ENCODE peak calls at places on chromosomes 13 and 19, in eight cellular contexts. I is HCT116, E is GM12878, W is HL-60, C is SK-N-SH, S is HepG2, U is Panc1, O is K562. Y is an unnamed sample. For H3K27me3, the result is how much of the 10 kb centered on the place peaks cover.

GRCh38 chr13:63189712-63190111 is 1774.1 kb upstream of the PCDH20 start:
- DNase-seq in S (no peak), O (no peak), I (no peak), E (no peak), W (no peak), C (no peak), U (no peak), Y (no peak)

GRCh38 chr13:88376762-88377388 is 705.7 kb downstream of the SLITRK5 start:
- DNase-seq in W (peak), S (no peak), C (no peak), O (no peak), U (no peak), I (no peak), E (no peak), Y (no peak)

GRCh38 chr19:8571006-8571411 is 6.2 kb downstream of the MYO1F start:
- DNase-seq in U (no peak), E (no peak), O (no peak), I (no peak), S (peak), C (no peak), W (peak), Y (no peak)

GRCh38 chr19:33392341-33393285 is 19.1 kb downstream of the CEBPG start:
- DNase-seq in E (no peak), O (peak), I (no peak), C (peak), S (peak), U (no peak), W (no peak), Y (no peak)

GRCh38 chr13:98071316-98071715 is 71.6 kb upstream of the FARP1 start:
- DNase-seq in U (no peak), S (no peak), O (no peak), I (no peak), E (no peak), C (peak), W (no peak), Y (no peak)

GRCh38 chr19:15222738-15223648 is 9.3 kb downstream of the EPHX3 start:
- DNase-seq in O (peak), U (peak), S (peak), C (peak), W (peak), I (peak), E (peak), Y (peak)

GRCh38 chr13:76741624-76742023 is 144.6 kb downstream of the KCTD12 start:
- DNase-seq in I (no peak), U (no peak), O (no peak), W (no peak), C (no peak), S (no peak), E (no peak), Y (no peak)

GRCh38 chr13:30998548-30999140 is 66.2 kb downstream of the TEX26 start:
- DNase-seq in W (no peak), I (no peak), C (peak), U (no peak), O (no peak), E (no peak), S (no peak), Y (no peak)

GRCh38 chr13:51801631-51802099 is 2.3 kb downstream of the DHRS12 start:
- DNase-seq in C (peak), U (no peak), E (no peak), S (no peak), I (no peak), W (no peak), O (no peak), Y (no peak)

GRCh38 chr13:97341135-97341534 is 92.8 kb upstream of the RAP2A start:
- DNase-seq in U (no peak), W (no peak), O (no peak), I (no peak), C (no peak), E (no peak), S (no peak), Y (no peak)

GRCh38 chr19:16338470-16339360 is 14.1 kb downstream of the KLF2 start:
- DNase-seq in U (no peak), C (no peak), E (peak), W (no peak), S (peak), O (no peak), I (peak), Y (peak)

GRCh38 chr19:15124572-15125231 is 17.5 kb downstream of the SYDE1 start:
- DNase-seq in W (peak), S (peak), E (no peak), C (peak), O (no peak), I (no peak), U (no peak), Y (peak)

DNA sequence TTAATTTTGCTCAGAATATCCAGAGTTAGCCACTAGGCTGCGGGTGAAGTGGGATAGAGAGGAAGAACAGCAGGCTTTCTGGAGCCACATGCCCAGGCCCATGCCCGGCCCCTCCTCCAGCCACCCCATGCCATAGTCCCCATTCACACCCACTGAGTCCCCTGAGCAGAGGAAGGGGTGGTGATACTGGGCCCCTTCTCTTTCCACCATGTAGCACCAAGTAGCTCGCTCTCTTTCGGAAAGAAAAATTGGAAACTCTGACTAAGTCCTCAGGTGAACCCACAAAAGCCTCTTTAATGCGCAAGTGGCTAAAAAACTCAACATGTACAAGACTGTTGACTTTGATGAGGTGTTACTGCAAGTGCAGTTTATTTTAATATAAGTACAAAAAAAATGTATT is 76.7 kb upstream of the GPR183 start:
- DNase-seq in E (no peak), S (no peak), W (no peak), I (no peak), C (no peak), O (no peak), U (no peak), Y (no peak)
- TF ChIP-seq REST in E (no peak), S (no peak), W (no peak), I (no peak), C (no peak), O (no peak), U (no peak), Y (no peak)

GRCh38 chr19:46270521-46271256 is 26.2 kb upstream of the HIF3A start:
- DNase-seq in W (no peak), S (no peak), O (no peak), E (no peak), U (no peak), I (no peak), C (no peak), Y (peak)

GRCh38 chr19:46269085-46269484 is 27.8 kb upstream of the HIF3A start:
- DNase-seq in E (no peak), S (no peak), I (no peak), C (no peak), U (no peak), W (no peak), O (no peak), Y (no peak)

GRCh38 chr19:46265217-46265828 is 31.5 kb upstream of the HIF3A start:
- DNase-seq in C (peak), S (peak), O (peak), W (peak), U (no peak), E (peak), I (peak), Y (peak)
- H3K27me3 ChIP-seq in C (under half), S (under half), O (under half), W (under half), U (under half), E (under half), I (under half), Y (under half)

GRCh38 chr13:49731766-49732165 is 40.5 kb upstream of the EBPL start:
- DNase-seq in I (no peak), U (no peak), C (no peak), O (no peak), S (no peak), E (no peak), W (no peak), Y (no peak)
- TF ChIP-seq REST in I (no peak), U (no peak), C (no peak), O (no peak), S (no peak), E (no peak), W (no peak), Y (no peak)

GRCh38 chr19:6652214-6653094 is 17.5 kb downstream of the TNFSF14 start:
- DNase-seq in S (no peak), U (no peak), O (peak), I (no peak), C (no peak), E (no peak), W (no peak), Y (no peak)
- H3K27me3 ChIP-seq in S (under half), U (under half), O (under half), I (under half), C (half or more), E (under half), W (under half), Y (under half)

GRCh38 chr13:106919638-106920037 is 351.7 kb upstream of the ARGLU1 start:
- DNase-seq in U (no peak), O (no peak), C (no peak), E (no peak), W (no peak), I (no peak), S (no peak), Y (peak)
- TF ChIP-seq REST in U (no peak), O (no peak), C (no peak), E (no peak), W (no peak), I (no peak), S (no peak), Y (no peak)

DNA sequence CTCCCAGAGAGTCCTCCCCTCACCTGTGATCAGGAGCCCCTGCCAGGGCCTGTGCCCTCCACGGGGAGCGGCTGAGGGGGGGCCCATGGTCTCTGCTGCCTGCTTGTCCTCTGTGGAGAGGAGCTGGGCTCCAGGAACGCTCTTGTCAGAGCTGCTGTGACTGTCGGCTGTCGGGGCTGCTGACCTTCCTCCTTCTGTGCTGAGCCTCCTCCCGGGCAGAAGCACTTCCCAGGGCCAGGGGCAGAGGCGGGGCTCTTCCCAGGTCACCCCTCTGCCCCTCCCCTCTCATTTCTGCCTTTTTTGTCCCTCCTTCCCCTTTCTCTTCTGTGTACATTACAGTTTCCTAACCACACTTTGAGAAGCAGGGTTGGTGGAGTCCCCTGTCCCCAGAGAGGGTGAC is at the start of gene CEACAM4:
- DNase-seq in U (no peak), W (peak), C (no peak), S (no peak), O (no peak), I (no peak), E (no peak), Y (no peak)
- H3K27me3 ChIP-seq in U (under half), W (under half), C (under half), S (under half), O (under half), I (half or more), E (under half), Y (under half)

GRCh38 chr19:46404039-46404883 is 9.1 kb downstream of the CCDC8 start:
- DNase-seq in W (no peak), S (peak), C (no peak), E (no peak), O (peak), I (no peak), U (no peak), Y (peak)
- TF ChIP-seq REST in W (no peak), S (no peak), C (no peak), E (no peak), O (no peak), I (no peak), U (no peak), Y (no peak)

GRCh38 chr13:109203587-109203986 is 574.2 kb downstream of the MYO16 start:
- DNase-seq in W (no peak), O (no peak), I (no peak), C (no peak), E (no peak), U (no peak), S (no peak), Y (no peak)

GRCh38 chr13:109200556-109200955 is 571.1 kb downstream of the MYO16 start:
- DNase-seq in C (no peak), U (no peak), I (no peak), W (no peak), O (no peak), E (no peak), S (no peak), Y (no peak)

GRCh38 chr13:109196896-109197295 is 567.5 kb downstream of the MYO16 start:
- DNase-seq in C (no peak), S (peak), W (no peak), E (no peak), O (peak), I (peak), U (no peak), Y (peak)

GRCh38 chr13:109198585-109198984 is 569.2 kb downstream of the MYO16 start:
- DNase-seq in I (no peak), U (no peak), O (no peak), E (no peak), W (no peak), S (no peak), C (no peak), Y (no peak)

DNA sequence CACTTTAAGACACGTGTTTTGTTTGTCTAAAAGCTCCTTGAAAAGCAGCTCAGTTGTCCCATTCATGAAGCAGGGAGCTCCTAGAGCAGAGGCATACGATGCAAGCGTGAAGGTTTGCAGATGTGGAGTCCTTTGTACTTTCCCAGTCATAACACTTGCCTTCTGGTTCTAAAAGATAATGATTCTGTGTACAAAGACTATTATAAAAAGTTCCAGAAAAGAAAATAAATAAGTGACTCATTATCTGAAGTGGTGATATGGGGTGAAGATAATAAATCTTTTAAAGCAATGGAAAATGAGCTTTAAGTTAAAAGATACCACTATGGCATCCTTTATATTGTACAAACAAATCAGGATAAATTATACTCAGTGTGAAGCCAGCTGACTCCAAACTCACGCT is 569.9 kb downstream of the MYO16 start:
- DNase-seq in C (no peak), U (no peak), S (no peak), I (no peak), W (no peak), E (no peak), O (no peak), Y (no peak)
- H3K27me3 ChIP-seq in C (under half), U (under half), S (under half), I (under half), W (under half), E (under half), O (under half), Y (under half)

GRCh38 chr13:40598599-40598998 is 67.8 kb downstream of the FOXO1 start:
- DNase-seq in W (no peak), O (no peak), E (no peak), C (no peak), S (no peak), I (no peak), U (no peak), Y (no peak)
- TF ChIP-seq REST in W (no peak), O (no peak), E (no peak), C (no peak), S (no peak), I (no peak), U (no peak), Y (no peak)